ENCODE peak calls at places on chromosomes 11 and 22, in nine cellular contexts. J, K, S, M, B, T, W, L and Y are unnamed samples. For H3K36me3, the result is how much of the 10 kb centered on the place peaks cover.

GRCh38 chr11:118138839-118139420 is 13.7 kb downstream of the SCN4B start:
- DNase-seq in B (no peak), S (no peak), T (no peak), M (no peak), J (peak), W (no peak), L (no peak), K (no peak), Y (no peak)

GRCh38 chr22:46051646-46052045 is 74.7 kb upstream of the WNT7B start:
- DNase-seq in S (no peak), W (no peak), T (no peak), M (no peak), K (no peak), J (no peak), L (no peak), B (no peak), Y (no peak)

GRCh38 chr11:29320196-29320595 is 696.6 kb downstream of the KCNA4 start:
- DNase-seq in W (no peak), M (no peak), S (no peak), L (no peak), J (no peak), T (no peak), K (no peak), B (no peak), Y (no peak)

GRCh38 chr22:37930270-37930951 is 23.0 kb downstream of the C22orf23 start:
- DNase-seq in M (peak), J (peak), L (peak), S (no peak), T (no peak), K (peak), B (peak), W (no peak), Y (peak)

GRCh38 chr22:43393132-43393844 is 18.5 kb upstream of the MPPED1 start:
- DNase-seq in S (no peak), B (no peak), K (no peak), M (no peak), W (no peak), J (peak), L (no peak), T (no peak), Y (no peak)

GRCh38 chr11:108241370-108242037 is 18.6 kb downstream of the ATM start:
- DNase-seq in B (no peak), L (no peak), M (peak), T (no peak), J (no peak), W (no peak), S (no peak), K (no peak), Y (peak)

GRCh38 chr11:92211576-92212167 is 12.9 kb upstream of the FAT3 start:
- DNase-seq in M (peak), K (peak), S (peak), T (peak), J (peak), W (no peak), B (no peak), L (no peak), Y (peak)

GRCh38 chr22:44542561-44543222 is 44.7 kb upstream of the RTL6 start:
- DNase-seq in T (no peak), M (no peak), L (no peak), S (no peak), B (no peak), K (no peak), J (no peak), W (no peak), Y (no peak)

GRCh38 chr22:38172489-38173155 is 9.0 kb downstream of the PLA2G6 start:
- DNase-seq in M (peak), S (peak), J (peak), W (peak), K (no peak), T (peak), B (no peak), L (no peak), Y (no peak)

GRCh38 chr11:121517996-121518395 is 65.2 kb upstream of the SORL1-AS1 start:
- DNase-seq in J (no peak), T (no peak), W (no peak), M (no peak), B (no peak), L (no peak), S (no peak), K (no peak), Y (no peak)

GRCh38 chr11:131483453-131483852 is 113.0 kb downstream of the NTM start:
- DNase-seq in B (no peak), L (no peak), S (no peak), J (no peak), M (no peak), T (no peak), K (no peak), W (no peak), Y (no peak)

GRCh38 chr11:36164522-36165250 is 124.5 kb downstream of the COMMD9 start:
- DNase-seq in T (no peak), J (no peak), K (no peak), B (no peak), M (peak), S (no peak), L (no peak), W (peak), Y (no peak)

GRCh38 chr11:65121447-65121864 is 478 bp downstream of the FAU start:
- DNase-seq in T (no peak), J (peak), S (no peak), W (no peak), L (peak), B (peak), M (no peak), K (peak), Y (peak)

GRCh38 chr11:111923351-111923788 is 4.7 kb downstream of the C11orf52 start:
- DNase-seq in W (peak), K (no peak), M (peak), B (no peak), T (no peak), L (no peak), J (peak), S (no peak), Y (peak)

GRCh38 chr11:46560300-46561025 is 33.4 kb downstream of the AMBRA1 start:
- DNase-seq in M (peak), B (peak), J (no peak), L (peak), S (peak), W (peak), K (no peak), T (peak), Y (no peak)

GRCh38 chr11:33620423-33621120 is 80.1 kb downstream of the C11orf91 start:
- DNase-seq in L (no peak), B (peak), T (peak), W (peak), J (no peak), S (no peak), M (peak), K (no peak), Y (no peak)

GRCh38 chr11:6619021-6619745 is at the start of gene TPP1:
- DNase-seq in T (peak), K (peak), S (peak), L (peak), M (peak), B (peak), W (peak), J (peak), Y (peak)

GRCh38 chr11:65888163-65888814 is at the start of gene FIBP:
- DNase-seq in K (peak), T (peak), S (peak), M (peak), W (peak), J (peak), L (peak), B (peak), Y (peak)

GRCh38 chr11:108324587-108324986 is 101.7 kb downstream of the ATM start:
- DNase-seq in T (peak), B (no peak), K (no peak), S (no peak), M (peak), J (peak), W (no peak), L (no peak), Y (no peak)

GRCh38 chr11:120167659-120168058 is 29.7 kb upstream of the TRIM29 start:
- DNase-seq in T (no peak), B (no peak), J (no peak), L (no peak), W (no peak), S (no peak), K (no peak), M (no peak), Y (no peak)

GRCh38 chr11:120168960-120169681 is 31.2 kb upstream of the TRIM29 start:
- DNase-seq in M (peak), L (no peak), B (no peak), J (peak), T (peak), S (peak), W (peak), K (peak), Y (peak)

GRCh38 chr11:120169981-120170698 is 32.2 kb upstream of the TRIM29 start:
- DNase-seq in K (no peak), T (no peak), B (no peak), M (no peak), S (no peak), W (no peak), J (no peak), L (no peak), Y (no peak)

GRCh38 chr11:120170741-120171261 is 32.9 kb upstream of the TRIM29 start:
- DNase-seq in L (no peak), T (no peak), B (no peak), J (no peak), M (no peak), W (no peak), S (no peak), K (no peak), Y (no peak)

GRCh38 chr11:120168108-120168959 is 30.4 kb upstream of the TRIM29 start:
- DNase-seq in T (no peak), J (no peak), M (peak), L (no peak), B (no peak), W (no peak), K (no peak), S (no peak), Y (peak)
- H2AFZ ChIP-seq in T (peak), J (peak), M (peak), L (no peak), B (no peak), W (peak), K (peak), S (peak), Y (peak)

DNA sequence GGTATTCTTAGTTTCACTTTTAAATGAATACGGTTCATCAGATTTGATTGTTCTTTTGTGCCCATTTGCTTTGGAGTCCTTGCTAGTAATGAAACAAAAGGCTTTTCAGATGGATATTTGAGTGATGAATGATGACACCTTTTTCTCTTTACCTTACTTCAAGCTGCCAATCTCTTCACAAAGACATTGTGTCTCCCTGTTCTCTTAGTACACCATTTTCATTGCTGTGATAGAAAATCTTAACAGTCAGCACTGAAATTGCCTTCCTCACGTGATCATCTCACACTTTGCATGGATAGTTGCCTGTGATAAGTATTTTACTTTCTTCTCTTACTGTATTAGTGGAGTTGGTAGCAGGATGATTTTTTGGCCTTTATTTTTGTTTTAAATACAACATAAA is 396.6 kb downstream of the NELL1 start:
- DNase-seq in M (no peak), W (no peak), B (no peak), L (no peak), T (no peak), J (no peak), S (no peak), K (peak), Y (no peak)
- H3K36me3 ChIP-seq in M (under half), W (under half), B (under half), L (under half), T (under half), J (under half), S (under half), K (under half), Y (under half)

DNA sequence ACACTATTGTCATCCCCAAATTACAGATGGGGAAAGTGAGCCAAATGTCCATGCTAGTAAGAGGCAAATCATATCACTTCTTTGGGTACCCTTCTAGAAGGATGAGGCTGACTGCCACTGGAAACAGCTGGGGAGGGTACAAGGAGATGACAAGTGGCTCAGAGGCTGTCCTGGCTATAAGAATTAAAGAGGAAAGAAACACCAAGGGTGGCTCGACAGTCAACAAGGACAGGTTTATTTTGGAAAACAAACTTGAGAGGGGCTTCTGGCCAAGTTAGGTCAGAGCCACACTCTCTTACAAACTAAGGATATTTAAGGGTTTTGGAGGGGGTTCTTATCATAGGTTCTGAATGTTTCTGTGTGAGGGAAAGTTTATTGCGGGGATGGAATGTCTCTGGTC is 2.1 kb upstream of the MIF start:
- DNase-seq in K (no peak), J (no peak), S (no peak), W (no peak), T (no peak), M (no peak), L (no peak), B (no peak), Y (no peak)
- H2AFZ ChIP-seq in K (no peak), J (no peak), S (no peak), W (no peak), T (no peak), M (no peak), L (no peak), B (no peak), Y (no peak)

DNA sequence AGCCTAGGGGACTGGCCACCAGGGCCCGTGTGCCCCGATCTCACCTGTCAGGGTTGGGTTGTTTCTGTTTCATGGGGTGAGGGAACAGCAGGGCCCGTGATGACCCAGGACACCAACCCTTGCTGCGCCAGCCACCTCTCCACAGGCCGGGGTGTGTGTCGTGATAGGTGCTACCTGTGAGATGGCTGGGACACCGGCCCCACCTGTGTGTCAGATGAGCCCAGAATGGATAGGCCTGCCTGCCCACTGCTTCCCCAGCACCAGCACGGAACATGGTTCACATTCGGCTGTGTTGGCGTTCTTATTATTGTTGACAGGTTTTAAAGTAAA is 7.1 kb downstream of the CLDN5 start:
- DNase-seq in L (no peak), T (no peak), K (no peak), J (no peak), M (no peak), S (no peak), W (no peak), B (no peak), Y (no peak)
- H3K36me3 ChIP-seq in L (half or more), T (under half), K (under half), J (under half), M (under half), S (under half), W (under half), B (under half), Y (under half)

GRCh38 chr11:58577441-58578135 is 1.3 kb upstream of the ZFP91 start:
- DNase-seq in J (no peak), S (no peak), T (peak), M (peak), K (no peak), B (peak), L (peak), W (peak), Y (peak)

GRCh38 chr11:58578136-58578634 is 678 bp upstream of the ZFP91 start:
- DNase-seq in B (peak), L (peak), S (peak), T (peak), J (peak), K (peak), W (peak), M (peak), Y (peak)

GRCh38 chr11:58580311-58580710 is 1.4 kb downstream of the ZFP91 start:
- DNase-seq in M (no peak), L (no peak), J (no peak), S (no peak), W (no peak), T (no peak), K (no peak), B (no peak), Y (peak)

GRCh38 chr11:58578635-58579191 is at the start of gene ZFP91:
- DNase-seq in W (peak), M (peak), J (peak), S (peak), L (peak), K (peak), T (peak), B (peak), Y (peak)

GRCh38 chr11:58579192-58580129 is 598 bp downstream of the ZFP91 start:
- DNase-seq in W (peak), T (peak), M (peak), B (peak), K (peak), J (peak), S (peak), L (peak), Y (peak)
- H2AFZ ChIP-seq in W (peak), T (peak), M (peak), B (no peak), K (no peak), J (peak), S (peak), L (peak), Y (peak)

GRCh38 chr22:49580024-49580423 is 247.6 kb downstream of the BRD1 start:
- DNase-seq in T (no peak), B (no peak), K (no peak), M (no peak), W (no peak), J (peak), S (no peak), L (no peak), Y (no peak)

GRCh38 chr22:49583886-49584505 is 243.7 kb downstream of the BRD1 start:
- DNase-seq in L (no peak), W (no peak), K (no peak), B (no peak), M (no peak), S (no peak), T (no peak), J (no peak), Y (no peak)

GRCh38 chr22:49582171-49582570 is 245.5 kb downstream of the BRD1 start:
- DNase-seq in M (no peak), W (no peak), L (no peak), S (no peak), T (no peak), K (no peak), J (peak), B (no peak), Y (no peak)

GRCh38 chr22:49583341-49583740 is 244.3 kb downstream of the BRD1 start:
- DNase-seq in S (no peak), M (no peak), W (no peak), K (no peak), B (no peak), T (no peak), J (peak), L (no peak), Y (no peak)

DNA sequence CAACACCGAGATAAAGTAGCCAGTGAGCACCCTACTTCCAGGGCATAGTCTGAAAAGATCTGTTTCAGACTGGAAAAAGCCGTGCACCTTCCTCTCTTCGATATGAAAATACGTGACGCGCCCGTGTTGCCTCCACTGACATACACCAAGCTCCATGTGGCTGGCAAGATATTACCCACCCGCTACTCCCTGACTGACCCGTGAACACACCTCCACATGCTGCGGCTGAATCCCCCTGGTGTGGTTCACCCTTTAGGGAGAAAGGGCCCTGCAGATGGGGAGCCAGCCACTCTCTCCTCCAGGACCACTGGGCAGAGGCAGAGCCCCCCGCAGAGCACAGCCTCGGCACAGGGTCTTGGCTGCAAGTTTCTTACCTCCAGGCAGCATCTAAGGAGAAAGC is 245.0 kb downstream of the BRD1 start:
- DNase-seq in K (no peak), S (no peak), M (no peak), L (no peak), B (no peak), T (no peak), W (no peak), J (peak), Y (no peak)
- H3K36me3 ChIP-seq in K (under half), S (under half), M (under half), L (under half), B (under half), T (under half), W (under half), J (under half), Y (under half)

GRCh38 chr11:8593935-8594909 is at the start of gene STK33:
- DNase-seq in M (no peak), W (no peak), J (peak), B (peak), K (peak), L (no peak), T (no peak), S (peak), Y (peak)
- H2AFZ ChIP-seq in M (peak), W (peak), J (peak), B (peak), K (peak), L (no peak), T (peak), S (peak), Y (no peak)